ENCODE peak calls at places on chromosomes 2 and 18, in four cellular contexts. Z is A549, E is HepG2, P is GM12878. N is an unnamed sample.

GRCh38 chr2:11187083-11187619 is 31.9 kb downstream of the SLC66A3 start:
- DNase-seq in Z (peak), E (no peak), P (no peak), N (no peak)

GRCh38 chr18:39802648-39803229 is 2152.3 kb upstream of the PIK3C3 start:
- DNase-seq in Z (peak), E (no peak), P (no peak), N (no peak)

GRCh38 chr2:69588945-69589344 is 54.6 kb downstream of the AAK1 start:
- DNase-seq in Z (no peak), E (peak), P (no peak), N (no peak)

GRCh38 chr18:2411381-2411977 is 159.8 kb downstream of the METTL4 start:
- DNase-seq in Z (peak), E (no peak), P (no peak), N (no peak)

GRCh38 chr2:220001693-220002260 is 374.3 kb downstream of the SLC4A3 start:
- DNase-seq in Z (no peak), E (no peak), P (no peak), N (no peak)

GRCh38 chr2:121898483-121898882 is 143.0 kb downstream of the TSN start:
- DNase-seq in Z (no peak), E (no peak), P (no peak), N (no peak)

GRCh38 chr2:86015006-86015405 is 90.7 kb downstream of the POLR1A start:
- DNase-seq in Z (no peak), E (no peak), P (no peak), N (no peak)

GRCh38 chr2:23649819-23650218 is 264.8 kb downstream of the KLHL29 start:
- DNase-seq in Z (no peak), E (no peak), P (no peak), N (no peak)

GRCh38 chr18:13471971-13472628 is 253.5 kb downstream of the LDLRAD4 start:
- DNase-seq in Z (no peak), E (peak), P (no peak), N (no peak)

GRCh38 chr18:13474336-13474735 is 252.0 kb downstream of the FAM210A start:
- DNase-seq in Z (no peak), E (no peak), P (no peak), N (no peak)

GRCh38 chr18:13471495-13471845 is 252.9 kb downstream of the LDLRAD4 start:
- DNase-seq in Z (no peak), E (no peak), P (no peak), N (no peak)

GRCh38 chr18:13473751-13474150 is 252.6 kb downstream of the FAM210A start:
- DNase-seq in Z (no peak), E (no peak), P (no peak), N (no peak)

GRCh38 chr18:13470555-13471494 is 252.3 kb downstream of the LDLRAD4 start:
- DNase-seq in Z (no peak), E (peak), P (no peak), N (no peak)
- TF ChIP-seq CHD4 in Z (no peak), E (no peak), P (no peak), N (no peak)

GRCh38 chr2:8684421-8684884 is 2.6 kb downstream of the ID2 start:
- DNase-seq in Z (peak), E (peak), P (peak), N (peak)
- TF ChIP-seq CHD4 in Z (no peak), E (no peak), P (no peak), N (no peak)

GRCh38 chr2:144541411-144541810 is 21.5 kb upstream of the ZEB2 start:
- DNase-seq in Z (no peak), E (no peak), P (no peak), N (no peak)
- TF ChIP-seq CHD4 in Z (no peak), E (no peak), P (no peak), N (no peak)

GRCh38 chr18:13453714-13454113 is 235.2 kb downstream of the LDLRAD4 start:
- DNase-seq in Z (no peak), E (no peak), P (no peak), N (no peak)

GRCh38 chr18:13455960-13456471 is 237.5 kb downstream of the LDLRAD4 start:
- DNase-seq in Z (no peak), E (no peak), P (peak), N (no peak)

GRCh38 chr18:13454363-13455150 is 236.0 kb downstream of the LDLRAD4 start:
- DNase-seq in Z (no peak), E (no peak), P (no peak), N (no peak)

GRCh38 chr18:13456736-13457271 is 238.2 kb downstream of the LDLRAD4 start:
- DNase-seq in Z (no peak), E (no peak), P (no peak), N (no peak)

DNA sequence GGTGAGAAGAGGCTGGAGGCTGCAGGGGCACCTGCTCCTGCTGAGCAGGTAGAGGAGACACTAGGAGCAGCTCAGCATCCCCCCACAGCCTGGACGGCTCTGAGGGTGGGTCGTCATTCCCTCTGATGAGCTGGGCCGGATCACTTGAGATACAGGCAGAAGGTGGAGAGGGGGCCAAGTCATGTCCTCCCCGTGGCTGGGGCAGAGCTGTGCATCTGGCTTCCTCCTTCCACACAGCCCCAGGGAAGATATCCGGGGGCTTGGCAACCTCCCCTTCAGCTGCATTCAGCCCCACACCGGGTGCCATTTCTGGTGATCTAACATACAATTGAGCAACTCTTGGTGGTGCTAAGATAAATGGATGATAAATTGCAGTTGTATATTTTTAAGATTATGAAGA is 236.9 kb downstream of the LDLRAD4 start:
- DNase-seq in Z (no peak), E (no peak), P (no peak), N (no peak)
- TF ChIP-seq CHD4 in Z (no peak), E (no peak), P (no peak), N (no peak)

GRCh38 chr2:194619368-194619767 is 1037.7 kb upstream of the SLC39A10 start:
- DNase-seq in Z (no peak), E (no peak), P (no peak), N (no peak)

GRCh38 chr2:194618432-194618831 is 1038.6 kb upstream of the SLC39A10 start:
- DNase-seq in Z (no peak), E (no peak), P (no peak), N (no peak)

GRCh38 chr2:194616334-194616733 is 1040.7 kb upstream of the SLC39A10 start:
- DNase-seq in Z (no peak), E (no peak), P (peak), N (no peak)

DNA sequence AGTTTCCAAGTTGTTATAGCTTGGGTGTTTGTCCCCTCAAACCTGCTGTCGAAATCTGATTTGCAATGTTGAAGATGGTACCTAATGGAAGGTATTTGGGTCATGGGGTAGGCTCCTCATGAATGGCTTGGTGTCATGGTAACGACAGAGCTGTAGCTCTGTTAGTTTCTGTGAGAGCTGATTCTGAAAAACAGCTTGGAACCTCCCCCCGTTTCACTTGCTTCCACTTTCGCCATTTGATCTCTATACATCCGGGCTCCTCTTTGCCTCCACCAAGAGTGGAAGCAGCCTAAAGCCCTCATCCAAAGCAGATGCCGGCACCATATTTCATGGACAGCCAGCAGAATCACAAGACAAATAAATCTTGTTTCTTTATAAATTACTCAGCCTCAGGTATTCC is 1035.1 kb upstream of the SLC39A10 start:
- DNase-seq in Z (no peak), E (no peak), P (no peak), N (no peak)
- TF ChIP-seq CHD4 in Z (no peak), E (no peak), P (no peak), N (no peak)

GRCh38 chr18:48806551-48807261 is 144.1 kb downstream of the SMAD7 start:
- DNase-seq in Z (no peak), E (no peak), P (no peak), N (peak)
- TF ChIP-seq CHD4 in Z (no peak), E (no peak), P (no peak), N (no peak)

DNA sequence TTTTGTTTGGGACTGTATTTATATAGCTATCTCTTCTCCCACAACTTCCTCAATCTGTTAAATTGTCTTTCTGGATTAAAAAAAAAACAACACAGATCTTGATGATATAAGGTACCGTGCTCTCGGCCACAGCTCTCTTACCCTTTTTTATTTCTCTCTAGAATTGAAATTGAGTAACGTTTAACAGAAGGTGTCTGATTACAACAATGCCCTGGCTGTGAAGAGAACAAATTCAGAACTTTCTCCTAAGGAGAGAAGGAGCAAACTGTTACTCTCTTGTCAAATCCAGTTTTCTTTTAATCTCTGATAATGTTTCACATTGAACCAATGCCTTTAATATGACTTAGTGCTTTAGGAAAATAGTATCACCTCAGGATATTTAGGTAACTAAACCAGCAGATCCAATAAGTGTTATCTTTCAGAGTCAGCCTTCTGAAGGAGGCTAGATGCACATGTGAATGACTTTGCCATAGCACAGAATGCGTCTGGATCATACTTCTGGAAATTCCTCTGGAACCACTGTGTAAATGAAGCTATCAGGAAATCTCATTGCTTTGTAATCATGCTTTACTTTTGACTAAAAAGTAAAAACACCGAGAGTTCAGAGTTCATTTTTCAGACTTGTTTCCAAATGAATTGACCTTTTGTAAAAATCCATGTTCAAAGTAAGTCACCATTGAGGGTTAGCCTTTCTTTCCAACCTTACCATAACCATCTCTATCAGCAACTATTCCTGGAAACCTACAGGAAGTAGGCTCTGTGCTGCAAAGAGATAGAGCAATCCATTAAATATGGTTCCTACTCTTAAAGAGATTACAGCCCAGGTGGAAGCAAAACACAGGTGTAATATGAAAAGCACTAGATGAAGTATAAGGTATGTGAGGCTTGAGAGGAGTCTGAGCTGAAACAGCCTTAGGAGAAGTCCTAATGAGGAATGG is 147.0 kb upstream of the OSR1 start:
- DNase-seq in Z (no peak), E (peak), P (no peak), N (no peak)
- TF ChIP-seq CHD4 in Z (no peak), E (peak), P (no peak), N (no peak)

DNA sequence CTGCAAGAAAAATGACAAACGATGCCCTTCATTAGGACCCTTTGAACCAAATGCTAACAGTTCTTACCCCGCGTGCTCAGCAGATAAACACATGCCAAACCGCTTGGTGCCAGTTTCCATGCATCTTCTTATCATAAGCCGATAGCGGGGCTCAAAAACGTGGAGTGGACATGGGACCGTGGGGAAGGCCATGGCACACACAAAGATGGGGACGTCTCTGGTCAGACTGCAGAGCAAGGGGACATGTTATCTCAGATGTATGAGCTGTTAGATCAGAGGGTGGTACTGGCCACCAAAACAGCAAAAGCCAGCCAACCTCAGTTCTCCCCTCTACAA is 28.2 kb downstream of the LONRF2 start:
- DNase-seq in Z (no peak), E (no peak), P (no peak), N (no peak)
- TF ChIP-seq CHD4 in Z (no peak), E (no peak), P (no peak), N (no peak)

GRCh38 chr18:23087352-23087751 is 47.9 kb upstream of the CABLES1 start:
- DNase-seq in Z (no peak), E (no peak), P (no peak), N (no peak)

GRCh38 chr18:23092121-23092520 is 43.2 kb upstream of the CABLES1 start:
- DNase-seq in Z (no peak), E (no peak), P (no peak), N (no peak)

GRCh38 chr18:23093772-23094171 is 41.5 kb upstream of the CABLES1 start:
- DNase-seq in Z (no peak), E (no peak), P (no peak), N (no peak)

GRCh38 chr18:23088343-23088742 is 46.9 kb upstream of the CABLES1 start:
- DNase-seq in Z (no peak), E (no peak), P (no peak), N (no peak)
- TF ChIP-seq CHD4 in Z (no peak), E (no peak), P (no peak), N (no peak)

N was measured in K562.